ENCODE peak calls at places on chromosome 5, in five cellular contexts. G, V, N, I and L are unnamed samples.

GRCh38 chr5:131356619-131357018 is 92.8 kb downstream of the CDC42SE2 start:
- DNase-seq in G (no peak), N (no peak), I (no peak), V (no peak), L (no peak)

GRCh38 chr5:157606046-157606445 is 30.5 kb upstream of the ADAM19 start:
- DNase-seq in V (no peak), G (no peak), I (no peak), N (peak), L (no peak)

GRCh38 chr5:127326438-127326837 is 35.8 kb downstream of the MEGF10 start:
- DNase-seq in V (no peak), N (peak), G (no peak), I (no peak), L (no peak)

GRCh38 chr5:147348046-147348445 is 113.2 kb downstream of the STK32A start:
- DNase-seq in I (no peak), G (no peak), V (no peak), N (peak), L (no peak)

GRCh38 chr5:41410737-41411136 is 99.7 kb downstream of the PLCXD3 start:
- DNase-seq in V (no peak), G (peak), N (no peak), I (no peak), L (no peak)

GRCh38 chr5:170755679-170756456 is 27.7 kb upstream of the GABRP start:
- DNase-seq in N (no peak), I (no peak), G (no peak), V (no peak), L (no peak)

GRCh38 chr5:56480305-56481146 is 247.4 kb upstream of the ANKRD55 start:
- DNase-seq in I (peak), V (no peak), N (peak), G (peak), L (peak)

GRCh38 chr5:76074487-76074886 is 8.7 kb upstream of the SV2C start:
- DNase-seq in G (peak), N (peak), I (no peak), V (no peak), L (no peak)

GRCh38 chr5:145158654-145159199 is 676.4 kb downstream of the PRELID2 start:
- DNase-seq in I (no peak), N (no peak), V (no peak), G (no peak), L (peak)

GRCh38 chr5:90947667-90948066 is 389.1 kb downstream of the ADGRV1 start:
- DNase-seq in G (no peak), I (no peak), V (no peak), N (no peak), L (no peak)

GRCh38 chr5:59152701-59153245 is 569.9 kb downstream of the RAB3C start:
- DNase-seq in G (no peak), V (no peak), N (no peak), I (no peak), L (no peak)

DNA sequence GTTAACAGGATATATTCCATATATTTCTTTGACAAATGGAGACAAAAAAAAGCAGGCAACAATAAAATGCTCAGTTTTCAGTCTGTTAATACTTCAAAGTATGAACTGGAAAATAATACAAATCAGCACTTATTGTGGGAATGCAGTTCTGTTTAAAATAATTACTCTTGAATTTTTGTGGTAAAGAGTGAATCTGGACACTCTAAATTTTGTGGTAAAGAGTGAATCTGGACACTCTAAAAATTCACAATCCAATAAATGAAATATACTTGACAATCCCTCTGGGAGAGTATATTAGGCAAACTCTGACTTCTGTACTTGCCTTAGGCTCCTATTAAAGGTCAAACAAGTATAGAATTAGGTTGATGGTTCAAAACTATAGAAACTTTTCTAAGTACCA is 141.9 kb upstream of the RASA1 start:
- DNase-seq in G (no peak), V (no peak), N (no peak), I (no peak), L (no peak)
- H2BK12ac ChIP-seq in G (no peak), V (no peak), N (no peak), I (no peak), L (no peak)

GRCh38 chr5:64754066-64754465 is 14.4 kb downstream of the SREK1IP1 start:
- DNase-seq in N (no peak), I (no peak), V (no peak), G (no peak), L (no peak)
- H2BK12ac ChIP-seq in N (no peak), I (no peak), V (no peak), G (no peak), L (no peak)

GRCh38 chr5:89878733-89879132 is 530.8 kb downstream of the CETN3 start:
- DNase-seq in I (no peak), N (no peak), G (no peak), V (no peak), L (no peak)
- H2BK12ac ChIP-seq in I (no peak), N (no peak), G (no peak), V (no peak), L (no peak)

GRCh38 chr5:54743581-54743980 is 226.0 kb downstream of the SNX18 start:
- DNase-seq in V (no peak), G (no peak), I (no peak), N (peak), L (no peak)
- H2BK12ac ChIP-seq in V (peak), G (no peak), I (no peak), N (peak), L (peak)

GRCh38 chr5:180910735-180911134 is 11.8 kb downstream of the BTNL8 start:
- DNase-seq in N (no peak), I (no peak), V (no peak), G (no peak), L (no peak)

GRCh38 chr5:180908400-180908799 is 9.4 kb downstream of the BTNL8 start:
- DNase-seq in G (peak), N (no peak), I (no peak), V (no peak), L (no peak)

GRCh38 chr5:180910182-180910581 is 11.2 kb downstream of the BTNL8 start:
- DNase-seq in I (no peak), N (no peak), V (no peak), G (no peak), L (no peak)

GRCh38 chr5:180909782-180910181 is 10.8 kb downstream of the BTNL8 start:
- DNase-seq in N (no peak), I (no peak), G (no peak), V (no peak), L (no peak)

GRCh38 chr5:180908998-180909731 is 10.2 kb downstream of the BTNL8 start:
- DNase-seq in N (no peak), V (no peak), G (no peak), I (no peak), L (no peak)
- H2BK12ac ChIP-seq in N (no peak), V (no peak), G (no peak), I (no peak), L (no peak)